ENCODE peak calls at places on chromosomes 3 and 15, in five cellular contexts. B is left ventricle myocardium inferior; J is ovary; Y is CD8-positive, alpha-beta T cell; U is IMR-90. X is an unnamed sample. For H3K4me1, the result is how much of the 10 kb centered on the place peaks cover.

GRCh38 chr3:27467545-27467944 is 16.6 kb downstream of the SLC4A7 start:
- DNase-seq in J (no peak), B (no peak), U (peak), Y (no peak), X (no peak)

GRCh38 chr15:74631408-74631807 is 15.8 kb downstream of the CLK3 start:
- DNase-seq in J (no peak), U (no peak), Y (no peak), B (no peak), X (peak)

GRCh38 chr3:3089017-3089416 is 21.2 kb downstream of the IL5RA start:
- DNase-seq in U (no peak), B (no peak), Y (no peak), J (no peak), X (no peak)

GRCh38 chr3:25971736-25972135 is 181.8 kb downstream of the OXSM start:
- DNase-seq in Y (no peak), B (no peak), U (no peak), J (no peak), X (no peak)

GRCh38 chr3:49839193-49839809 is 17.1 kb downstream of the TRAIP start:
- DNase-seq in J (peak), B (peak), U (peak), Y (peak), X (peak)

GRCh38 chr15:100764778-100765457 is 114.7 kb upstream of the ALDH1A3 start:
- DNase-seq in B (no peak), J (peak), Y (no peak), U (peak), X (no peak)

GRCh38 chr3:33383951-33384350 is 56.3 kb downstream of the UBP1 start:
- DNase-seq in J (no peak), B (no peak), Y (no peak), U (no peak), X (no peak)

GRCh38 chr3:141939759-141940158 is 63.3 kb downstream of the ATP1B3 start:
- DNase-seq in J (no peak), U (no peak), Y (no peak), B (no peak), X (no peak)

GRCh38 chr15:97902140-97902780 is 58.2 kb upstream of the ARRDC4 start:
- DNase-seq in B (no peak), J (no peak), U (peak), Y (no peak), X (no peak)

GRCh38 chr3:162740941-162741596 is 1244.5 kb downstream of the OTOL1 start:
- DNase-seq in B (no peak), J (no peak), U (no peak), Y (no peak), X (no peak)

GRCh38 chr3:33665294-33665693 is 52.8 kb downstream of the CLASP2 start:
- DNase-seq in U (no peak), Y (no peak), J (no peak), B (no peak), X (no peak)

GRCh38 chr3:127644641-127645040 is 15.7 kb downstream of the PODXL2 start:
- DNase-seq in U (no peak), J (no peak), B (no peak), Y (no peak), X (no peak)

GRCh38 chr3:95565502-95565901 is 1248.9 kb upstream of the EPHA6 start:
- DNase-seq in U (no peak), B (no peak), Y (no peak), J (no peak), X (no peak)

GRCh38 chr15:68449389-68449788 is 17.4 kb upstream of the ITGA11 start:
- DNase-seq in J (no peak), Y (no peak), B (no peak), U (no peak), X (no peak)

GRCh38 chr15:78004919-78005634 is 72.4 kb downstream of the TBC1D2B start:
- DNase-seq in B (peak), Y (no peak), J (peak), U (peak), X (peak)

GRCh38 chr3:1506090-1506489 is 413.3 kb downstream of the CNTN6 start:
- DNase-seq in U (no peak), Y (no peak), B (no peak), J (no peak), X (no peak)

GRCh38 chr3:65303431-65303830 is 615.6 kb upstream of the ADAMTS9 start:
- DNase-seq in Y (no peak), U (no peak), B (no peak), J (no peak), X (no peak)

GRCh38 chr15:67133738-67134576 is 68.6 kb downstream of the SMAD3 start:
- DNase-seq in J (peak), B (no peak), U (peak), Y (peak), X (no peak)

GRCh38 chr15:54789377-54789776 is 407.4 kb downstream of the RSL24D1 start:
- DNase-seq in U (no peak), B (no peak), J (no peak), Y (no peak), X (no peak)

GRCh38 chr15:60004846-60005351 is 788 bp downstream of the FOXB1 start:
- DNase-seq in U (peak), Y (no peak), B (no peak), J (no peak), X (no peak)

GRCh38 chr3:8455451-8456117 is 46.0 kb upstream of the LMCD1 start:
- DNase-seq in Y (no peak), J (no peak), B (no peak), U (no peak), X (no peak)

GRCh38 chr15:28110416-28110975 is 11.4 kb upstream of the OCA2 start:
- DNase-seq in Y (no peak), B (no peak), U (no peak), J (no peak), X (no peak)

GRCh38 chr3:193262707-193263106 is 21.7 kb downstream of the PLAAT1 start:
- DNase-seq in B (no peak), Y (no peak), J (no peak), U (no peak), X (no peak)

GRCh38 chr3:11558002-11558401 is 85.7 kb downstream of the VGLL4 start:
- DNase-seq in Y (no peak), J (peak), B (peak), U (peak), X (no peak)

GRCh38 chr3:46480481-46481195 is 15.9 kb upstream of the LTF start:
- DNase-seq in J (no peak), U (no peak), B (no peak), Y (no peak), X (no peak)

GRCh38 chr15:70523634-70524033 is 239.7 kb downstream of the UACA start:
- DNase-seq in B (no peak), J (no peak), U (no peak), Y (no peak), X (no peak)

GRCh38 chr15:42194502-42194901 is 13.6 kb downstream of the VPS39 start:
- DNase-seq in J (no peak), B (no peak), U (peak), Y (no peak), X (no peak)

GRCh38 chr15:65730560-65731172 is 61.4 kb downstream of the DENND4A start:
- DNase-seq in Y (no peak), U (peak), B (no peak), J (no peak), X (no peak)

GRCh38 chr3:124014366-124014942 is 22.5 kb upstream of the ROPN1 start:
- DNase-seq in Y (no peak), U (peak), J (peak), B (no peak), X (no peak)

DNA sequence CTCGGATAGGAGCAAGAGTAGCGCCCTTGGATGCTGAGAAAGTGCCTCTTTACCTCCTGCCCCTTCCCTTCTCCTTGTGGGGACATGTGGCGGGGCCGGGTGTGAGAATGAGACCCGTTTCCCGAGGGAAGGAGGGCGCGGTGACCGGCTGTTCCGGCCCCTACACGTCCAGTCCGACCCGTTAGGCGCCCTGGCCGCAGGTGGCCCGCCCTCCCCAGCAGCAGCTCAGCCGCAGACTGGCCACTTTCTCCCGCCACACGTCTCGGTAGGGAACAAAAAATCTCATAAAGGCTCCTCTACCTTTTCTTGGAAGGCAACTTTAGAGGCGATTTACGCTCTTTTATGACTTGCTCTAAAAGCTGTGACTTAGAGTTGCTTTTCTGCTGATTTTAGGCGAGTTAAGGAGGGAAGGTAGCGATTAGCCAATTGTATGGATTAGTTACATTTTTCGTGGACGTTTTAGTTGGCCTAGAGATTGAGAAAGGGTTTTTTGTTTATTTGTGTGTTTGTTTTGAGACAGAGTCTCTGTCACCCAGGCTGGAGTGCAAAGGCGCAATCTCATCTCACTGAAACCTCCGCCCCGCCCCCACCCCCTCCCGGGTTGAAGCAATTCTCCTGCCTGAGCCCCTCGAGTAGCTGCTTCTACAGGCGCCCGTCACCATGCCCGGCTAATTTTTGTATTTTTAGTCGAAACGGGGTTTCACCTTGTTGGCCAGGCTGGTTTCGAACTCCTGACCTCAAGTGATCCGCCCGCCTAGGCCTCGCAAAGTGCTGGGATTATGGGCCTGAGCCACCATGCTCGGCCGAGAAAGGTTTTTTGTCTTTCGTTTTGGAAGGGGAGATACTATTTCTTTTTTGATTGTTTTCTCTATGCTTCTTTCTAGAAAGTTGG is 8.3 kb upstream of the PGPEP1L start:
- DNase-seq in B (no peak), J (no peak), Y (no peak), U (no peak), X (peak)
- H3K4me3 ChIP-seq in B (peak), J (peak), Y (peak), U (no peak), X (peak)

DNA sequence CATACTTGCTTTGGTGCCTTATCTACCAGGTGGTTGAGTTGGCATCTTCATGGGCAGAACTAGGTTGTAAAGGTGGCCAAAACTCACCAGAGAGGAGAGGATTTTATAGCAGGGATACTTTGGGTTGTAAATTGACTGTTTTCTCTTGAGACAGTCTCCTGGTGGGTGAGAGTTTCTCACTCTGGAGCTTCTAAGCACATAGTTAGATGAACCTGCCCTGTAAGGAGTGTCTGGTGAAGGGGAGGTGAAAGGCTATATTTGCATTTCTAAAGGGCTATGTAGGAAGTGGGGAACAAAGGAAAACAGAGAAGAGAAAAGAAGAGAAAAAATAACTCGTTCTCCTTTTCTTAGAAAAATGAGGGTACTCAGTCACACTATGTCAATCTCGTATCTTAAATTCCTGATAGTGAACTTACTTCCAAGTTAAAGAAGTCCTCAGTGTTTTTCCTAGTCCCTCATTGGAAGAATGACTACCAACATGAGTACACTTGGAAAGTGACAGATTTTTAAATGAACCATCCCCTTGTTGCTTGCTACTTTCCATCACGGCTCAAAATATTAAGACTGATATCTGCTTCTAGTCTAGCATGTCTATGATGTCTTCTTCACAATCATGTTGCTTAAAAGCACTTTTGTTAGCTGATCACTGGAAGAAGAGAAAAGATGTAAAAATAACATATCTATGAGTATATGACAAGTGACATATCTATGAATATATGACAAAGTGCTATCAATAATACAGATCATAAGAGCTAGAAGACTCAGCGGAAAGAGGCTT is 113.8 kb upstream of the P2RY1 start:
- DNase-seq in B (no peak), U (no peak), J (no peak), Y (no peak), X (no peak)
- H3K27ac ChIP-seq in B (no peak), U (no peak), J (no peak), Y (no peak), X (no peak)

GRCh38 chr3:113214227-113214626 is 2.9 kb downstream of the BOC start:
- DNase-seq in J (no peak), U (no peak), Y (no peak), B (no peak), X (no peak)
- H3K4me1 ChIP-seq in J (under half), U (under half), Y (under half), B (under half), X (under half)

GRCh38 chr3:152413244-152413643 is 144.5 kb downstream of the MBNL1 start:
- DNase-seq in B (no peak), U (peak), J (no peak), Y (no peak), X (no peak)
- H3K4me3 ChIP-seq in B (no peak), U (no peak), J (no peak), Y (no peak), X (no peak)

GRCh38 chr15:31396881-31397560 is 70.4 kb downstream of the KLF13 start:
- DNase-seq in Y (no peak), U (peak), J (peak), B (peak), X (peak)
- H3K27ac ChIP-seq in Y (no peak), U (no peak), J (no peak), B (peak), X (peak)

GRCh38 chr3:102087236-102087635 is 237.9 kb downstream of the NFKBIZ start:
- DNase-seq in J (no peak), U (no peak), B (no peak), Y (no peak), X (no peak)
- H3K4me1 ChIP-seq in J (under half), U (under half), B (under half), Y (under half), X (under half)